ENCODE peak calls at places on chromosomes 5 and 9, in four cellular contexts. One of them, this sample, is unnamed.

GRCh38 chr5:52709171-52709925 is 78.4 kb upstream of the ITGA1 start:
- DNase-seq in HepG2: peak
- DNase-seq in GM12878: no peak
- DNase-seq in K562: no peak
- DNase-seq in this sample: no peak

GRCh38 chr9:120974921-120975320 is 48.3 kb upstream of the TRAF1 start:
- DNase-seq in HepG2: no peak
- DNase-seq in K562: no peak
- DNase-seq in GM12878: no peak
- DNase-seq in this sample: no peak

GRCh38 chr5:142402752-142403318 is 78.0 kb upstream of the SPRY4 start:
- DNase-seq in K562: no peak
- DNase-seq in GM12878: no peak
- DNase-seq in HepG2: no peak
- DNase-seq in this sample: no peak

GRCh38 chr9:131502781-131503625 is at the start of gene POMT1:
- DNase-seq in GM12878: peak
- DNase-seq in K562: peak
- DNase-seq in HepG2: peak
- DNase-seq in this sample: peak

GRCh38 chr9:76374702-76375543 is 19.3 kb downstream of the RFK start:
- DNase-seq in GM12878: no peak
- DNase-seq in K562: no peak
- DNase-seq in HepG2: peak
- DNase-seq in this sample: peak

GRCh38 chr5:123344819-123345426 is 78.3 kb downstream of the CEP120 start:
- DNase-seq in K562: peak
- DNase-seq in GM12878: no peak
- DNase-seq in HepG2: peak
- DNase-seq in this sample: peak

GRCh38 chr9:130785940-130786500 is 49.0 kb upstream of the ABL1 start:
- DNase-seq in HepG2: no peak
- DNase-seq in GM12878: no peak
- DNase-seq in K562: peak
- DNase-seq in this sample: no peak

GRCh38 chr5:44774279-44774880 is 34.4 kb upstream of the MRPS30 start:
- DNase-seq in GM12878: no peak
- DNase-seq in K562: peak
- DNase-seq in HepG2: peak
- DNase-seq in this sample: peak

GRCh38 chr5:181188700-181189362 is 16.2 kb downstream of the TRIM7 start:
- DNase-seq in K562: peak
- DNase-seq in HepG2: peak
- DNase-seq in GM12878: peak
- DNase-seq in this sample: peak

GRCh38 chr9:118336167-118336951 is 632.2 kb downstream of the TLR4 start:
- DNase-seq in HepG2: no peak
- DNase-seq in K562: no peak
- DNase-seq in GM12878: no peak
- DNase-seq in this sample: no peak

GRCh38 chr5:133399247-133399891 is 213.0 kb downstream of the FSTL4 start:
- DNase-seq in GM12878: no peak
- DNase-seq in HepG2: no peak
- DNase-seq in K562: no peak
- DNase-seq in this sample: no peak

GRCh38 chr9:16031486-16031885 is 478.6 kb downstream of the CCDC171 start:
- DNase-seq in GM12878: no peak
- DNase-seq in K562: no peak
- DNase-seq in HepG2: no peak
- DNase-seq in this sample: peak

DNA sequence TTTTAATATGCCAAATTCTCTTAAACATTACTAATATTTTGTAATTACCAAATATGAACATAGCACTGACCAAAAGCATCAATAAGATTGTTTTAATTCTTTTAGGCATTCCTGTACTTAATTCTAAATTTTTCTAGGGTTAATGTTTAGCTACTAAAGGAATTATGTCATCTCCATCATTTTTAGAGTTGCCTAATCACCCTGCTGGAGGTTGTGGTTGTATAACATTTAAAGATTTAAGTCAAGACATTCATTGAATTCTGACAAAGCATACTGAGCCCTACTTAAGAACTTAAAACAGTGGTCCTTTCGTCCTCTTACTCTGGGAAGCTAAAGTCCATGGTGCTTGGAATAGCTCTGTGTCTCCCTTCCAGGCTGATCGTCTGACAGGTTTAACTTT is 28.1 kb upstream of the DAB2 start:
- DNase-seq in HepG2: no peak
- DNase-seq in K562: no peak
- DNase-seq in GM12878: no peak
- DNase-seq in this sample: no peak
- H3K4me2 ChIP-seq in HepG2: no peak
- H3K4me2 ChIP-seq in K562: no peak
- H3K4me2 ChIP-seq in GM12878: no peak
- H3K4me2 ChIP-seq in this sample: no peak

GRCh38 chr9:80516678-80517077 is 944.9 kb downstream of the TLE4 start:
- DNase-seq in HepG2: no peak
- DNase-seq in GM12878: no peak
- DNase-seq in K562: no peak
- DNase-seq in this sample: no peak

GRCh38 chr9:80522465-80522864 is 950.7 kb downstream of the TLE4 start:
- DNase-seq in HepG2: no peak
- DNase-seq in GM12878: no peak
- DNase-seq in K562: no peak
- DNase-seq in this sample: no peak

DNA sequence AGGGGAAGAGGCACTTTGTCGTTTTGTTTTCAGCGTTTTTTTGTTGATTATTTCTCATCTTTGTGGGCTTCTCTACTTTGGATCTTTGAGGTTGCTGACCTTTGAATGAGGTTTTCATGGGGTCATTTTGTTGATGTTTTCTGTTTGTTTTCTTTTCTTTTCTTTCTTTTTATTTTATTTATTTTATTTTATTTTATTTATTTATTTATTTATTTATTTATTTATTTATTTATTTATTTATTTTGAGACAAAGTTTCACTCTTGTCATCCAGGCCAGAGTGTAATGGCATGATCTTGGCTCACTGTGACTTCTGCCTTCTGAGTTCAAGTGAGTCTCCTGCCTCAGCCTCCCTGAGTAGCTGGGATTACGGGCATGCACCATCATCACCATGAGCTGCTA is 946.7 kb downstream of the TLE4 start:
- DNase-seq in HepG2: no peak
- DNase-seq in GM12878: no peak
- DNase-seq in K562: no peak
- DNase-seq in this sample: no peak
- TF ChIP-seq REST in HepG2: no peak
- TF ChIP-seq REST in GM12878: no peak
- TF ChIP-seq REST in K562: no peak
- TF ChIP-seq REST in this sample: no peak

GRCh38 chr5:6090838-6091237 is 287.5 kb downstream of the MED10 start:
- DNase-seq in K562: no peak
- DNase-seq in GM12878: no peak
- DNase-seq in HepG2: no peak
- DNase-seq in this sample: no peak
- TF ChIP-seq CREB1 in K562: no peak
- TF ChIP-seq CREB1 in GM12878: no peak
- TF ChIP-seq CREB1 in HepG2: no peak
- TF ChIP-seq CREB1 in this sample: no peak

DNA sequence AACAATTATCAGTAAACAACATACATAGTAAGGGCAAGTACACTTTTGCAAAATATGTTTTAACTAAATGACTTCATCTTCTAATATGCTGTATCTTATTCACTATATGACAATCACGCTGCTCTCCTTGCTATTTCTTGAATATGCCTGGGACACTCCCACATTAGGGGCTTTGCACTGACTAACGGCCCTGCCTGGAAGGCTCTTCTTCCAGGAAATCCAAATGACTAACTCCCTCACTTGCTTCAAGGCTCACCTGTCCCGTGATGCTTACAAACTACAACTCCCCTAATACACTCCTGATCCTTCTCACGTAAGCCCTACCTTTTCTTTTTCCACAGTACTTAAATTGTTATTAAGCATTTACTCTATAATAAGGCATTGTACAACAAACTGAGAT is 10.6 kb downstream of the ERP44 start:
- DNase-seq in K562: peak
- DNase-seq in HepG2: no peak
- DNase-seq in GM12878: no peak
- DNase-seq in this sample: no peak
- H3K4me2 ChIP-seq in K562: peak
- H3K4me2 ChIP-seq in HepG2: no peak
- H3K4me2 ChIP-seq in GM12878: peak
- H3K4me2 ChIP-seq in this sample: no peak